ENCODE peak calls at places on chromosome 16, in seven cellular contexts. Y is A549; Z is tibial nerve; X is cardiac muscle cell; U is neural progenitor cell; A is CD4-positive, alpha-beta T cell; C is tibial artery. O is an unnamed sample.

GRCh38 chr16:70573451-70574121 is 50.0 kb downstream of the SF3B3 start:
- DNase-seq in Y (no peak), Z (no peak), X (peak), U (no peak), A (no peak), C (peak), O (no peak)

GRCh38 chr16:75289189-75289588 is 37.8 kb upstream of the BCAR1 start:
- DNase-seq in Y (no peak), Z (no peak), X (peak), U (no peak), A (no peak), C (no peak), O (no peak)

GRCh38 chr16:68779891-68780290 is 42.8 kb downstream of the CDH1 start:
- DNase-seq in Y (no peak), Z (no peak), X (no peak), U (no peak), A (no peak), C (no peak), O (no peak)

GRCh38 chr16:7443966-7444365 is 111.3 kb downstream of the RBFOX1 start:
- DNase-seq in Y (no peak), Z (no peak), X (no peak), U (no peak), A (no peak), C (no peak), O (no peak)

GRCh38 chr16:74837056-74837455 is 62.4 kb upstream of the FA2H start:
- DNase-seq in Y (no peak), Z (no peak), X (no peak), U (no peak), A (no peak), C (no peak), O (no peak)

GRCh38 chr16:73154063-73154870 is 106.3 kb upstream of the ZFHX3 start:
- DNase-seq in Y (no peak), Z (no peak), X (peak), U (no peak), A (no peak), C (peak), O (peak)

GRCh38 chr16:78405833-78406232 is 306.4 kb downstream of the WWOX start:
- DNase-seq in Y (no peak), Z (no peak), X (no peak), U (no peak), A (no peak), C (no peak), O (no peak)

GRCh38 chr16:31253642-31254045 is 6.1 kb upstream of the ITGAM start:
- DNase-seq in Y (peak), Z (no peak), X (no peak), U (no peak), A (no peak), C (peak), O (peak)

GRCh38 chr16:66845080-66845410 is 831 bp downstream of the CA7 start:
- DNase-seq in Y (no peak), Z (no peak), X (no peak), U (no peak), A (no peak), C (no peak), O (no peak)

GRCh38 chr16:47774661-47775060 is 313.5 kb downstream of the PHKB start:
- DNase-seq in Y (peak), Z (no peak), X (peak), U (peak), A (no peak), C (no peak), O (no peak)

GRCh38 chr16:1167276-1168107 is 14.6 kb downstream of the CACNA1H start:
- DNase-seq in Y (no peak), Z (no peak), X (no peak), U (peak), A (no peak), C (no peak), O (no peak)

GRCh38 chr16:31193874-31194273 is 8.7 kb downstream of the PYCARD start:
- DNase-seq in Y (no peak), Z (no peak), X (no peak), U (no peak), A (no peak), C (no peak), O (no peak)

GRCh38 chr16:81645303-81645702 is 133.8 kb upstream of the PLCG2 start:
- DNase-seq in Y (peak), Z (no peak), X (peak), U (peak), A (no peak), C (peak), O (no peak)

GRCh38 chr16:85286970-85287814 is 174.9 kb upstream of the CIBAR2 start:
- DNase-seq in Y (no peak), Z (peak), X (peak), U (no peak), A (no peak), C (peak), O (no peak)

GRCh38 chr16:21626659-21627277 is 25.6 kb downstream of the IGSF6 start:
- DNase-seq in Y (peak), Z (no peak), X (peak), U (no peak), A (no peak), C (peak), O (no peak)

GRCh38 chr16:48169896-48170295 is 14.1 kb upstream of the ABCC12 start:
- DNase-seq in Y (no peak), Z (no peak), X (no peak), U (no peak), A (no peak), C (no peak), O (no peak)

GRCh38 chr16:84617068-84617630 is 729 bp downstream of the COTL1 start:
- DNase-seq in Y (no peak), Z (no peak), X (no peak), U (peak), A (no peak), C (peak), O (peak)

GRCh38 chr16:59060212-59060611 is 326.1 kb upstream of the GOT2 start:
- DNase-seq in Y (peak), Z (no peak), X (peak), U (no peak), A (no peak), C (no peak), O (no peak)

GRCh38 chr16:11004351-11004750 is 60.0 kb downstream of the CLEC16A start:
- DNase-seq in Y (no peak), Z (no peak), X (peak), U (no peak), A (no peak), C (no peak), O (no peak)

GRCh38 chr16:67833035-67833417 is 9.1 kb upstream of the THAP11 start:
- DNase-seq in Y (no peak), Z (no peak), X (peak), U (no peak), A (no peak), C (no peak), O (no peak)

GRCh38 chr16:80938035-80938927 is 68.4 kb downstream of the CMC2 start:
- DNase-seq in Y (peak), Z (no peak), X (peak), U (peak), A (no peak), C (peak), O (no peak)

GRCh38 chr16:4086153-4086552 is 30.1 kb downstream of the ADCY9 start:
- DNase-seq in Y (no peak), Z (no peak), X (no peak), U (no peak), A (no peak), C (no peak), O (no peak)

GRCh38 chr16:54957403-54957802 is 26.7 kb downstream of the IRX5 start:
- DNase-seq in Y (peak), Z (no peak), X (peak), U (peak), A (no peak), C (no peak), O (no peak)

GRCh38 chr16:55035037-55035436 is 104.4 kb downstream of the IRX5 start:
- DNase-seq in Y (peak), Z (no peak), X (peak), U (peak), A (no peak), C (no peak), O (no peak)

GRCh38 chr16:67101683-67102082 is 8.1 kb upstream of the PHAF1 start:
- DNase-seq in Y (no peak), Z (no peak), X (no peak), U (no peak), A (no peak), C (no peak), O (no peak)

GRCh38 chr16:71562552-71562951 is 14.3 kb downstream of the TAT start:
- DNase-seq in Y (no peak), Z (no peak), X (no peak), U (no peak), A (no peak), C (no peak), O (no peak)

GRCh38 chr16:56999409-57000270 is 10.3 kb downstream of the NLRC5 start:
- DNase-seq in Y (no peak), Z (no peak), X (no peak), U (no peak), A (no peak), C (no peak), O (no peak)

GRCh38 chr16:56998861-56999260 is 9.5 kb downstream of the NLRC5 start:
- DNase-seq in Y (no peak), Z (no peak), X (no peak), U (peak), A (no peak), C (no peak), O (no peak)

GRCh38 chr16:57003439-57004386 is 14.4 kb downstream of the NLRC5 start:
- DNase-seq in Y (no peak), Z (no peak), X (no peak), U (no peak), A (no peak), C (no peak), O (peak)

GRCh38 chr16:57000271-57001025 is 11.1 kb downstream of the NLRC5 start:
- DNase-seq in Y (peak), Z (no peak), X (peak), U (no peak), A (no peak), C (peak), O (peak)

GRCh38 chr16:57001026-57001669 is 11.8 kb downstream of the NLRC5 start:
- DNase-seq in Y (no peak), Z (no peak), X (no peak), U (no peak), A (no peak), C (no peak), O (no peak)
- H3K27ac ChIP-seq in Y (peak), Z (no peak), X (no peak), U (no peak), A (peak), C (peak), O (no peak)

GRCh38 chr16:87199901-87200300 is 117.3 kb downstream of the C16orf95 start:
- DNase-seq in Y (no peak), Z (no peak), X (no peak), U (no peak), A (no peak), C (no peak), O (no peak)

GRCh38 chr16:87201777-87202176 is 115.4 kb downstream of the C16orf95 start:
- DNase-seq in Y (no peak), Z (no peak), X (no peak), U (no peak), A (no peak), C (no peak), O (no peak)

GRCh38 chr16:87202346-87202745 is 114.8 kb downstream of the C16orf95 start:
- DNase-seq in Y (no peak), Z (no peak), X (peak), U (no peak), A (no peak), C (no peak), O (no peak)

GRCh38 chr16:87200637-87201036 is 116.6 kb downstream of the C16orf95 start:
- DNase-seq in Y (no peak), Z (no peak), X (no peak), U (no peak), A (no peak), C (no peak), O (no peak)

GRCh38 chr16:87201052-87201451 is 116.1 kb downstream of the C16orf95 start:
- DNase-seq in Y (peak), Z (peak), X (peak), U (no peak), A (no peak), C (peak), O (peak)
- H3K27ac ChIP-seq in Y (no peak), Z (no peak), X (no peak), U (no peak), A (no peak), C (peak), O (no peak)

DNA sequence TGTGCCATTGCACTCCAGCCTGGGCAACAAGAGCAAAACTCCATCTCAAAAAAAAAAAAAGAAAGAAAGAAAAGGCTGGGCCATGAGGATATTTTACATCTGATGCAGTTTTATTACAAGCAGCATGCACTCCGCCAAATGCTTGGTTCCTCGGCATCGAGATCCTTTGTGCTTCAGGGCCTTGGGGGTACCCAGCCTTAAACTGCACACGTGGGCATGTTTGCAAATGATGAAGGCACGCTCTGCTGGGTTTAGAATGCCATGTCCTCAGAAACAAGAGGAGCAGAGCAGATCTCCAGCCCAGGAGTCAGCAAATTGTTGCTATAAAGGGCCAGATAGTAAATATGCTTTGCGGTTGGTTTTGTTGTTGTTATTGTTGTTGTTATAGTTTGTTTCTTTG is 153.2 kb downstream of the KATNIP start:
- DNase-seq in Y (no peak), Z (no peak), X (no peak), U (no peak), A (no peak), C (peak), O (peak)
- H3K27ac ChIP-seq in Y (no peak), Z (no peak), X (no peak), U (no peak), A (no peak), C (no peak), O (no peak)

DNA sequence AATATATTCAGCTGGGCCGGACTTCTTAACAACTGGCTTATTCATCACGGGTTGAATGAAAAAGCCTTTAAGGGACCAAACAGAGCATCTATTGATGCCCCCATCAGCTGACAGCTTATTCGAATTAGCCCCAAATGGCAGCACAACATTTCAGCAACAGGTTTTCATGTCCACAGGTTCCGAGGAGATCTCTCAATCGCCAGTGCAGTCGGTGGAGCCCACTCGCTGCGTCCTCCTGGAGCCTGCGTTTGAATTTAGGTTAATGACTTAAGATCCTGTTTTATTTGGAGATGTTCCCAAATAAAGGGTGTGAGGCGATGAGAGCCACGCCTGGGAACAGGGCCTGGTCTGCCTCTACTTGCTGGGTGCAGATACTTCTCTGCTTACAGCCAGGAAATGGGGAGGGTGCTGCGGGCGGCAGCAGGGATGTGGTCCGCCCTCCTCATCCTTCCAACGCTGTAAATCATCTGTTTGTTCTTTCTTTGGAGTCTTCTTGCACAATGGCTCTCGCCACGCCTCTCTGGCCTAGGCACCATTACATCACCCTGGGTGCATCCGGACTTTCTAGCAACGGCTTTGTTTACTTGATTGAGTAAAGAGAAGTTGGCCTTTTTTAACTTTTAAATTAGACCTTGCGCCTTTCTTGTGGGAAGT is 22.6 kb downstream of the NDE1 start:
- DNase-seq in Y (peak), Z (peak), X (peak), U (no peak), A (peak), C (peak), O (peak)
- H3K27ac ChIP-seq in Y (peak), Z (peak), X (no peak), U (peak), A (peak), C (peak), O (peak)

GRCh38 chr16:30183236-30183960 is at the start of gene CORO1A:
- DNase-seq in Y (peak), Z (peak), X (peak), U (peak), A (peak), C (peak), O (peak)

GRCh38 chr16:30185683-30186421 is 2.5 kb downstream of the CORO1A start:
- DNase-seq in Y (no peak), Z (no peak), X (no peak), U (no peak), A (peak), C (peak), O (peak)

GRCh38 chr16:30185141-30185682 is 1.8 kb downstream of the CORO1A start:
- DNase-seq in Y (no peak), Z (no peak), X (no peak), U (no peak), A (no peak), C (no peak), O (peak)

GRCh38 chr16:30183961-30184429 is 593 bp downstream of the CORO1A start:
- DNase-seq in Y (no peak), Z (no peak), X (no peak), U (no peak), A (peak), C (no peak), O (peak)

DNA sequence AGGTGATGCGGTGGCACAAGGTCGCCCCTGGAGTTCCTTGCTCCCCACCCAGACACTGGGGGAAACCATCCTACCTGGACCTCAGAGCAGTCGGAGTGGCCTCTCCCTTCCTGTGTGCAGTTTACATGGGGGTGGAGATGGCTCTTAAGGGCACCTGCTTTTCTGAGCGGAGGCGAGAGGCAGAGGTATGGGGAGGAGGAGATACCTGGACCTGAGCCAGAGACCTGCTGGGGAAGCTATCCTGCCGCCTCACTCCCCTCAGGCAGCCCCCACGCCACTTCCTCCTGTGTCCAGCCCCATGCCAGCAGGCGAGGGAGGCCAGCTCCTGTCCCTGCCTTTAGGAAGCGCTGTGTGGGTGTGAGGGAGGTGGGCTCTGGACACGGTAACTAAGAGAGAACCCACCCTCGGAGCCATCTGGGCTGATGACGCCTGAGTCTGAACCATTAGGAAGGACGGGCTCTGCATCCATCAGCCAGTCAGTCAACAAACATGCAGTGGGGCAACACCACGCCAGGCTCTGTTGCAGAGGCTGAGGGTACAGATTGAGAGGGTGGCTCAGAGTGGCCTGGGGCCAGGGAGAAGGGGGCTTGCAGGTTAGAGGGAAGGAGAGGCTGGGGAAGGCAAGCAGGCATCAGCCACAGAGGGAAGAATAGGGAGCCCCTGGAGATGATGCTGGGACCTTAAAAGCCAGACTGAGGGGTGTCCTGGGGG is 1.2 kb downstream of the CORO1A start:
- DNase-seq in Y (no peak), Z (no peak), X (no peak), U (no peak), A (peak), C (peak), O (peak)
- H3K27ac ChIP-seq in Y (no peak), Z (peak), X (no peak), U (no peak), A (peak), C (no peak), O (no peak)

GRCh38 chr16:88982286-88983084 is 5.5 kb upstream of the CBFA2T3 start:
- DNase-seq in Y (no peak), Z (no peak), X (no peak), U (no peak), A (no peak), C (no peak), O (no peak)
- H3K27ac ChIP-seq in Y (no peak), Z (no peak), X (no peak), U (no peak), A (no peak), C (no peak), O (no peak)